ENCODE peak calls at places on chromosomes 3 and 15, in four cellular contexts. One of them, this sample, is unnamed.

GRCh38 chr3:122273498-122273897 is 51.5 kb upstream of the CSTA start:
- DNase-seq in bronchial epithelial cell: no peak
- DNase-seq in psoas muscle: no peak
- DNase-seq in GM12864: no peak
- DNase-seq in this sample: no peak

GRCh38 chr3:59566481-59566975 is 516.7 kb upstream of the CFAP20DC start:
- DNase-seq in GM12864: peak; percentile 71
- DNase-seq in psoas muscle: no peak
- DNase-seq in bronchial epithelial cell: peak; percentile 99
- DNase-seq in this sample: no peak

GRCh38 chr15:51051776-51052175 is 42.9 kb downstream of the TNFAIP8L3 start:
- DNase-seq in psoas muscle: peak; percentile 70
- DNase-seq in GM12864: no peak
- DNase-seq in bronchial epithelial cell: no peak
- DNase-seq in this sample: peak; percentile 75

GRCh38 chr3:29925150-29925549 is 644.3 kb downstream of the RBMS3 start:
- DNase-seq in GM12864: no peak
- DNase-seq in psoas muscle: no peak
- DNase-seq in bronchial epithelial cell: no peak
- DNase-seq in this sample: peak; percentile 28

GRCh38 chr3:13234664-13235063 is 161.4 kb upstream of the IQSEC1 start:
- DNase-seq in bronchial epithelial cell: no peak
- DNase-seq in GM12864: no peak
- DNase-seq in psoas muscle: no peak
- DNase-seq in this sample: no peak

GRCh38 chr3:115709135-115709534 is 85.8 kb downstream of the GAP43 start:
- DNase-seq in GM12864: no peak
- DNase-seq in psoas muscle: no peak
- DNase-seq in bronchial epithelial cell: no peak
- DNase-seq in this sample: no peak

GRCh38 chr3:95607926-95608325 is 1206.5 kb upstream of the EPHA6 start:
- DNase-seq in bronchial epithelial cell: no peak
- DNase-seq in psoas muscle: no peak
- DNase-seq in GM12864: no peak
- DNase-seq in this sample: no peak

GRCh38 chr15:46917853-46918252 is 799.5 kb upstream of the SEMA6D start:
- DNase-seq in bronchial epithelial cell: no peak
- DNase-seq in GM12864: no peak
- DNase-seq in psoas muscle: no peak
- DNase-seq in this sample: no peak

GRCh38 chr15:96124436-96124835 is 206.1 kb upstream of the NR2F2 start:
- DNase-seq in psoas muscle: no peak
- DNase-seq in GM12864: no peak
- DNase-seq in bronchial epithelial cell: no peak
- DNase-seq in this sample: no peak

GRCh38 chr3:171317133-171317532 is 143.1 kb downstream of the TNIK start:
- DNase-seq in psoas muscle: no peak
- DNase-seq in GM12864: no peak
- DNase-seq in bronchial epithelial cell: peak; percentile 29
- DNase-seq in this sample: peak; percentile 50

GRCh38 chr3:47421741-47422649 is 41.2 kb downstream of the PTPN23 start:
- DNase-seq in bronchial epithelial cell: peak; percentile 31
- DNase-seq in GM12864: no peak
- DNase-seq in psoas muscle: peak; percentile 81
- DNase-seq in this sample: peak; percentile 36

DNA sequence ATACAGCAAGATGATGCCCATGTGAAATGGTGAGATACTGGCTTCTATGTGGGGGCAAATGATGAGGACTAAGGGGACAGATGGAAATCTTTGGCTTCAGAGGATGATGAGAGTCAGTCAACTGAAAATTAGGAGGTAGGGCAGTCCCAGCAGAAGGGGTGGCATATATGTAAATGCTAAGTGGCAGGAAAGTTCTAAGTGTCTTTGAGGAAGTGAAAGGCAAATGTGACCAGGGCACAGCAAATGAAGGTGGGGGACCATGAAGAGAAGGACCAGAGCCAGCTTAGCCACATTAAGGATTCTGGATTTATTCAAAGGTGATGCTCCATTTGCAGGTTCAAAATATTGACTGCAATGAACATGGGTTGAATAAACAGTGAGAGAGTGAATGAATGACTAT is 29.2 kb upstream of the LIMD1 start:
- DNase-seq in GM12864: no peak
- DNase-seq in psoas muscle: no peak
- DNase-seq in bronchial epithelial cell: no peak
- DNase-seq in this sample: no peak
- H3K4me3 ChIP-seq in GM12864: no peak overlapping the region
- H3K4me3 ChIP-seq in psoas muscle: no peak overlapping the region
- H3K4me3 ChIP-seq in bronchial epithelial cell: no peak overlapping the region
- H3K4me3 ChIP-seq in this sample: no peak overlapping the region

GRCh38 chr3:63970596-63971468 is 52.5 kb downstream of the PSMD6 start:
- DNase-seq in bronchial epithelial cell: no peak
- DNase-seq in psoas muscle: no peak
- DNase-seq in GM12864: no peak
- DNase-seq in this sample: peak; percentile 39

GRCh38 chr3:63972196-63972595 is 51.1 kb downstream of the PSMD6 start:
- DNase-seq in psoas muscle: no peak
- DNase-seq in GM12864: no peak
- DNase-seq in bronchial epithelial cell: peak; percentile 43
- DNase-seq in this sample: peak; percentile 70

GRCh38 chr3:63967675-63968611 is 55.4 kb downstream of the PSMD6 start:
- DNase-seq in psoas muscle: peak; percentile 61
- DNase-seq in GM12864: peak; percentile 33
- DNase-seq in bronchial epithelial cell: peak; percentile 39
- DNase-seq in this sample: peak; percentile 53

GRCh38 chr3:63968612-63969350 is 54.5 kb downstream of the PSMD6 start:
- DNase-seq in bronchial epithelial cell: peak; percentile 60
- DNase-seq in psoas muscle: no peak
- DNase-seq in GM12864: no peak
- DNase-seq in this sample: peak; percentile 38

DNA sequence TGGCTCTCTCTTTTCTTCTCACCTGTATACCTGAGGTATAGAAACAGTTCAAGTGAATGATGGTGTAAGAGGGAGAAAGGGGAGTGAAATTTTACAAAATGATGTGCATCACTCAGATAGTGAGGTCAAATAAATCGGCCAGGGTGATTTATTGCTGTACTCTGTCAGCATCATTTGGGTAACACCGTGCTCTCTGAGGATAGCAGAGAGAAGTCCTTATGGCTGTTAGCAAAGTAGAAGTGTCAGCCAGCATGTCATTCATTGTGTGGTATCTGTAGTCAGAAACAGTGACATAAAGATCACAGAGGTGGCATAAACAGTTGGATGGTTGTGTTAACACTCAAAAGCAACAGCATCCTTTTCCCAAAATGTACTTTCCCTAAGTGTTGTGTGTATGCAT is 53.4 kb downstream of the PSMD6 start:
- DNase-seq in GM12864: no peak
- DNase-seq in psoas muscle: no peak
- DNase-seq in bronchial epithelial cell: no peak
- DNase-seq in this sample: no peak
- H3K4me3 ChIP-seq in GM12864: no peak overlapping the region
- H3K4me3 ChIP-seq in psoas muscle: no peak overlapping the region
- H3K4me3 ChIP-seq in bronchial epithelial cell: no peak overlapping the region
- H3K4me3 ChIP-seq in this sample: no peak overlapping the region

GRCh38 chr3:50350527-50351317 is at the start of the genes CYB561D2 and NPRL2:
- DNase-seq in bronchial epithelial cell: peak; percentile 88
- DNase-seq in psoas muscle: peak; percentile 99
- DNase-seq in GM12864: peak; percentile 86
- DNase-seq in this sample: peak; percentile 93

GRCh38 chr3:50350213-50350526 is 405 bp downstream of the NPRL2 start:
- DNase-seq in GM12864: no peak
- DNase-seq in psoas muscle: no peak
- DNase-seq in bronchial epithelial cell: no peak
- DNase-seq in this sample: no peak

GRCh38 chr3:50352762-50353161 is 2.1 kb downstream of the CYB561D2 start:
- DNase-seq in GM12864: no peak
- DNase-seq in bronchial epithelial cell: peak; percentile 38
- DNase-seq in psoas muscle: no peak
- DNase-seq in this sample: peak; percentile 56

GRCh38 chr3:50353231-50354004 is 2.8 kb downstream of the CYB561D2 start:
- DNase-seq in GM12864: no peak
- DNase-seq in psoas muscle: no peak
- DNase-seq in bronchial epithelial cell: no peak
- DNase-seq in this sample: no peak

GRCh38 chr3:50351318-50351687 is 641 bp downstream of the CYB561D2 start:
- DNase-seq in GM12864: no peak
- DNase-seq in bronchial epithelial cell: no peak
- DNase-seq in psoas muscle: no peak
- DNase-seq in this sample: no peak
- H3K4me3 ChIP-seq in GM12864: peak overlapping the region; percentile 67
- H3K4me3 ChIP-seq in bronchial epithelial cell: peak overlapping the region; percentile 67
- H3K4me3 ChIP-seq in psoas muscle: peak overlapping the region; percentile 92
- H3K4me3 ChIP-seq in this sample: peak overlapping the region; percentile 98

GRCh38 chr3:49029563-49029884 is 326 bp upstream of the IMPDH2 start:
- DNase-seq in bronchial epithelial cell: no peak
- DNase-seq in GM12864: no peak
- DNase-seq in psoas muscle: no peak
- DNase-seq in this sample: no peak
- H3K4me3 ChIP-seq in bronchial epithelial cell: peak overlapping the region; percentile 62
- H3K4me3 ChIP-seq in GM12864: peak overlapping the region; percentile 87
- H3K4me3 ChIP-seq in psoas muscle: peak overlapping the region; percentile 89
- H3K4me3 ChIP-seq in this sample: no peak overlapping the region

DNA sequence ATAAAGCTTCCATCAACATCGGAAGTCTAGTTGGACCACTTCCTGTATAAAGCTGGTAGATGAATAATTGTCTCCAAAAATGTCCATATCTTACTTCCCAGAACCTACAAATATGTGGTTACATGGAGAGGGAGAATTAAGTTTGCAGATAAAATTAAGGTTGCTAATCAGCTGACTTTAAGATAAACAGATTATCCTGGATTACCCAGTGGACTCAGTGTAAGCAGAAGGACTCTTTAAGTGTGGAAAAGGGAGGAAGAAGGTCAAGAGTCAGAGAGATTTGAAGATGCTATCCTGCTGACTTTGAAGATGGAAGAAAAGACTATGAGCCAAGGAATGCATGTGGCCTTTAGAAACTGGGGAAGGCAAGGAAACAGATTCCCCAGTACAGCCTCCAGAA is 61.9 kb upstream of the ST3GAL6 start:
- DNase-seq in bronchial epithelial cell: no peak
- DNase-seq in psoas muscle: no peak
- DNase-seq in GM12864: no peak
- DNase-seq in this sample: no peak
- H3K4me3 ChIP-seq in bronchial epithelial cell: no peak overlapping the region
- H3K4me3 ChIP-seq in psoas muscle: no peak overlapping the region
- H3K4me3 ChIP-seq in GM12864: no peak overlapping the region
- H3K4me3 ChIP-seq in this sample: no peak overlapping the region

DNA sequence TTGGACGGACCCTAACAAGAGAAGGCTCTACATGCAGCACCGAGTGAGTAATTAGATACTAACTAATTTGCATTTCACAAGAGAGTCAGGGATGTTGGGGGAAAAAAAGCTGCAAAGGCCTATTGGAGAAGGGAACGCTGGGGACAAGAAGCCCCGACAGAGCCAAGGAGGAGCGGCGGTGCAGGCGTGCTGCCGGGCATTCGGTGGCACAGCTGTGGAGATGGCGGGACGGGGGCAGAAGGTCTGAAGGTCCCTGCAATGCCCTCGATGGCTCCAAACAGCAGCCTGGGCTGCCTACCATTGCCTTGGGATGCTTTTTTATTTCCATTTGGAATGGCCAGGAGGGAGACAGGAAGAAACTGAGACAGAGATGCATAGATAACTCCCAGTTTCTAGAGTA is 92.6 kb upstream of the TLE3 start:
- DNase-seq in GM12864: no peak
- DNase-seq in psoas muscle: no peak
- DNase-seq in bronchial epithelial cell: no peak
- DNase-seq in this sample: no peak
- H3K4me3 ChIP-seq in GM12864: no peak overlapping the region
- H3K4me3 ChIP-seq in psoas muscle: no peak overlapping the region
- H3K4me3 ChIP-seq in bronchial epithelial cell: no peak overlapping the region
- H3K4me3 ChIP-seq in this sample: no peak overlapping the region

GRCh38 chr3:71309886-71310285 is 273.6 kb downstream of the FOXP1 start:
- DNase-seq in bronchial epithelial cell: peak; percentile 30
- DNase-seq in psoas muscle: no peak
- DNase-seq in GM12864: no peak
- DNase-seq in this sample: peak; percentile 48

GRCh38 chr3:71311320-71312046 is 272.0 kb downstream of the FOXP1 start:
- DNase-seq in GM12864: no peak
- DNase-seq in bronchial epithelial cell: peak; percentile 41
- DNase-seq in psoas muscle: no peak
- DNase-seq in this sample: peak; percentile 36

GRCh38 chr3:71312461-71312860 is 271.1 kb downstream of the FOXP1 start:
- DNase-seq in GM12864: no peak
- DNase-seq in bronchial epithelial cell: no peak
- DNase-seq in psoas muscle: no peak
- DNase-seq in this sample: no peak

GRCh38 chr3:71309342-71309741 is 274.2 kb downstream of the FOXP1 start:
- DNase-seq in GM12864: no peak
- DNase-seq in bronchial epithelial cell: peak; percentile 77
- DNase-seq in psoas muscle: no peak
- DNase-seq in this sample: no peak

GRCh38 chr3:71310595-71311319 is 272.8 kb downstream of the FOXP1 start:
- DNase-seq in bronchial epithelial cell: no peak
- DNase-seq in GM12864: no peak
- DNase-seq in psoas muscle: peak; percentile 65
- DNase-seq in this sample: peak; percentile 55
- H3K4me3 ChIP-seq in bronchial epithelial cell: no peak overlapping the region
- H3K4me3 ChIP-seq in GM12864: no peak overlapping the region
- H3K4me3 ChIP-seq in psoas muscle: no peak overlapping the region
- H3K4me3 ChIP-seq in this sample: no peak overlapping the region

GRCh38 chr15:74422370-74422722 is 11.4 kb downstream of the SEMA7A start:
- DNase-seq in bronchial epithelial cell: no peak
- DNase-seq in GM12864: no peak
- DNase-seq in psoas muscle: no peak
- DNase-seq in this sample: no peak

GRCh38 chr15:74422723-74423442 is 10.9 kb downstream of the SEMA7A start:
- DNase-seq in psoas muscle: no peak
- DNase-seq in bronchial epithelial cell: peak; percentile 71
- DNase-seq in GM12864: no peak
- DNase-seq in this sample: peak; percentile 65

GRCh38 chr15:74425634-74426033 is 8.1 kb downstream of the SEMA7A start:
- DNase-seq in bronchial epithelial cell: no peak
- DNase-seq in GM12864: no peak
- DNase-seq in psoas muscle: no peak
- DNase-seq in this sample: no peak

GRCh38 chr15:74424901-74425528 is 8.7 kb downstream of the SEMA7A start:
- DNase-seq in GM12864: no peak
- DNase-seq in psoas muscle: no peak
- DNase-seq in bronchial epithelial cell: no peak
- DNase-seq in this sample: no peak

GRCh38 chr15:74423443-74424257 is 10.1 kb downstream of the SEMA7A start:
- DNase-seq in GM12864: no peak
- DNase-seq in psoas muscle: no peak
- DNase-seq in bronchial epithelial cell: peak; percentile 95
- DNase-seq in this sample: no peak
- H3K4me3 ChIP-seq in GM12864: peak overlapping the region; percentile 38
- H3K4me3 ChIP-seq in psoas muscle: no peak overlapping the region
- H3K4me3 ChIP-seq in bronchial epithelial cell: no peak overlapping the region
- H3K4me3 ChIP-seq in this sample: no peak overlapping the region

GRCh38 chr15:65336369-65336766 is 31.9 kb downstream of the RNU5B-1 start:
- DNase-seq in psoas muscle: no peak
- DNase-seq in bronchial epithelial cell: no peak
- DNase-seq in GM12864: no peak
- DNase-seq in this sample: no peak
- H3K4me3 ChIP-seq in psoas muscle: no peak overlapping the region
- H3K4me3 ChIP-seq in bronchial epithelial cell: no peak overlapping the region
- H3K4me3 ChIP-seq in GM12864: no peak overlapping the region
- H3K4me3 ChIP-seq in this sample: no peak overlapping the region

This sample was measured in cardiac fibroblast.